ENCODE peak calls at places on chromosomes 3 and 15, in seven cellular contexts. L is cardiac muscle cell, I is fibroblast of lung, S is mucosa of descending colon, T is uterus, O is HepG2, F is GM23338. D is an unnamed sample. For H3K4me1, the result is how much of the 10 kb centered on the place peaks cover.

GRCh38 chr15:45499426-45499825 is 23.1 kb downstream of the SLC30A4 start:
- DNase-seq in L (no peak), I (peak), S (no peak), T (no peak), O (no peak), F (peak), D (no peak)

GRCh38 chr15:75696854-75697259 is 15.8 kb downstream of the CSPG4 start:
- DNase-seq in L (no peak), I (no peak), S (no peak), T (no peak), O (no peak), F (no peak), D (no peak)

GRCh38 chr3:41808152-41808551 is 153.8 kb downstream of the ULK4 start:
- DNase-seq in L (peak), I (peak), S (no peak), T (no peak), O (no peak), F (no peak), D (no peak)

GRCh38 chr3:143118630-143119008 is 952 bp upstream of the CHST2 start:
- DNase-seq in L (no peak), I (no peak), S (no peak), T (no peak), O (no peak), F (peak), D (no peak)

GRCh38 chr15:50506121-50506520 is 40.3 kb downstream of the USP50 start:
- DNase-seq in L (peak), I (no peak), S (no peak), T (no peak), O (peak), F (peak), D (peak)

GRCh38 chr3:63662500-63662899 is 10.0 kb downstream of the SNTN start:
- DNase-seq in L (peak), I (peak), S (no peak), T (no peak), O (peak), F (peak), D (no peak)

GRCh38 chr3:37904614-37905047 is 43.0 kb downstream of the CTDSPL start:
- DNase-seq in L (no peak), I (peak), S (no peak), T (no peak), O (no peak), F (no peak), D (no peak)

GRCh38 chr15:36347272-36347864 is 232.1 kb upstream of the CDIN1 start:
- DNase-seq in L (no peak), I (no peak), S (no peak), T (no peak), O (no peak), F (no peak), D (no peak)

GRCh38 chr15:43146187-43146586 is 12.8 kb downstream of the TMEM62 start:
- DNase-seq in L (no peak), I (no peak), S (no peak), T (no peak), O (no peak), F (no peak), D (no peak)

GRCh38 chr15:62874933-62875625 is 167.5 kb upstream of the TPM1 start:
- DNase-seq in L (peak), I (no peak), S (no peak), T (peak), O (no peak), F (no peak), D (no peak)

GRCh38 chr3:70120360-70120966 is 120.9 kb downstream of the SAMMSON start:
- DNase-seq in L (peak), I (peak), S (peak), T (no peak), O (peak), F (peak), D (peak)

GRCh38 chr15:37682304-37682703 is 252.1 kb upstream of the TMCO5A start:
- DNase-seq in L (no peak), I (peak), S (no peak), T (no peak), O (peak), F (peak), D (no peak)

GRCh38 chr15:60511351-60512157 is 32.6 kb upstream of the ICE2 start:
- DNase-seq in L (no peak), I (no peak), S (no peak), T (no peak), O (no peak), F (no peak), D (no peak)

GRCh38 chr3:138594935-138595259 is 837 bp upstream of the CEP70 start:
- DNase-seq in L (no peak), I (no peak), S (no peak), T (no peak), O (no peak), F (no peak), D (no peak)

GRCh38 chr3:45123841-45124269 is 22.3 kb downstream of the CDCP1 start:
- DNase-seq in L (no peak), I (peak), S (no peak), T (peak), O (no peak), F (no peak), D (no peak)

GRCh38 chr3:45123030-45123429 is 23.1 kb downstream of the CDCP1 start:
- DNase-seq in L (no peak), I (peak), S (no peak), T (peak), O (no peak), F (no peak), D (no peak)

GRCh38 chr3:45120615-45121158 is 25.5 kb downstream of the CDCP1 start:
- DNase-seq in L (no peak), I (no peak), S (no peak), T (no peak), O (peak), F (peak), D (no peak)

GRCh38 chr3:45118615-45119062 is 27.5 kb downstream of the CDCP1 start:
- DNase-seq in L (no peak), I (no peak), S (no peak), T (no peak), O (no peak), F (no peak), D (no peak)

GRCh38 chr3:45119824-45120614 is 26.2 kb downstream of the CDCP1 start:
- DNase-seq in L (no peak), I (no peak), S (no peak), T (no peak), O (peak), F (no peak), D (no peak)
- H3K4me1 ChIP-seq in L (under half), I (under half), S (half or more), T (under half), O (under half), F (under half), D (under half)

GRCh38 chr15:70795311-70795665 is 31.9 kb upstream of the UACA start:
- DNase-seq in L (no peak), I (peak), S (no peak), T (no peak), O (peak), F (no peak), D (no peak)
- H3K4me3 ChIP-seq in L (no peak), I (peak), S (no peak), T (no peak), O (no peak), F (no peak), D (no peak)

GRCh38 chr3:23236890-23237289 is 33.8 kb downstream of the UBE2E2 start:
- DNase-seq in L (no peak), I (no peak), S (no peak), T (no peak), O (no peak), F (no peak), D (no peak)
- TF ChIP-seq CTCF in L (no peak), I (no peak), S (no peak), T (no peak), O (no peak), F (no peak), D (no peak)

DNA sequence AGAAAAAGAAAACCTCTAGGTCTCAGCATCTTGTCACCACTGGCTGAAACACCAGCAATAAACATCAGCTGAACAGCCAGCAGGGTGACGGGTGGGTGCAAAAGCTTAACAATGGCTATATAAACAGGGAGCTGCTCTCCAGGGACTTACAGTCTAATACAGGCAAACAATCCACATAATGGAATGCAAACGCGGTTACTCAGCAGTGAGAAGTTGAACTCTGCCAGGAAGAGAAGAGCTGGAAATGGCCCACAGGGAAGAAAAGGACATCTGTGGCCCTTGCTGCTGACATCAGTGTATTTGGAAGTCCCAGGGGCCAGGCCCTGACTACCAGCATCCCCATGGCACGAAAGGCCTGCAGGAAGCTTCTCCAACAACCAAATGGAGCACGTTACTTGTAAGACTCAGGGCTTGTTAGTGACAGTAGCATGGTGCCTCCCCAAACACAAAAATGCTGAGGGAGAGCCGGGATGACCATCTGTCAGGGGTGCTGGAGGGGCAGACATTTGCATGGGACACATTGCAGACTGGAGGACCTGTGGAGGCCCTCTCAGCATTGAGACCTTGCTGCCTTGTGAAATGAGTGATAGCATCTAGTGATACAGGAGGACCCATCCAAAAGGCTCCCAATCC is 3.0 kb downstream of the HEG1 start:
- DNase-seq in L (no peak), I (peak), S (no peak), T (no peak), O (peak), F (peak), D (no peak)
- H3K4me1 ChIP-seq in L (half or more), I (under half), S (under half), T (under half), O (under half), F (half or more), D (under half)

DNA sequence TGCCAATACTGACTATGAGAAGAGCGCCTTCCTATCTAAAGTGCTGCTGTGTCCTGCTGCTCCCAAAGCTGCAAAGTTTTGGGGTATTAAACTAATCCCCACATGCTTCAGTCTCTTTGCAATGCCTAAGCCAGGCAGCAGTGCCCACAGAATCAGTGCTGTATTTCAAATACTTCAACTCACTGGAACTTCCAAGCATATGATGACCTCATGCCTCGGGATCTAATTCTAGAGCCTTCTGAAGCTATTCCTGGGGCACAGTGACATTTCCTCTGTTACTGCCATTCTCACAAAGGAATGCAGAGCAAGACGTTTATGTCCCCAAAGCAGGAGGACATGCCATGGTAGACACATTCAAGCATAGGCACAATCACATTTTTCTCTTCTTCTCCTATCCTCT is 78.5 kb downstream of the CD200 start:
- DNase-seq in L (no peak), I (no peak), S (no peak), T (no peak), O (no peak), F (no peak), D (no peak)
- H3K4me3 ChIP-seq in L (no peak), I (no peak), S (no peak), T (no peak), O (no peak), F (no peak), D (no peak)

GRCh38 chr3:147618636-147619035 is 209.5 kb downstream of the ZIC1 start:
- DNase-seq in L (peak), I (no peak), S (no peak), T (no peak), O (no peak), F (peak), D (no peak)

GRCh38 chr3:147614210-147614609 is 205.0 kb downstream of the ZIC1 start:
- DNase-seq in L (no peak), I (peak), S (no peak), T (no peak), O (no peak), F (no peak), D (no peak)

GRCh38 chr3:147619925-147620580 is 210.9 kb downstream of the ZIC1 start:
- DNase-seq in L (no peak), I (peak), S (no peak), T (no peak), O (no peak), F (no peak), D (no peak)

GRCh38 chr3:147613710-147614109 is 204.5 kb downstream of the ZIC1 start:
- DNase-seq in L (peak), I (no peak), S (no peak), T (no peak), O (no peak), F (no peak), D (no peak)

DNA sequence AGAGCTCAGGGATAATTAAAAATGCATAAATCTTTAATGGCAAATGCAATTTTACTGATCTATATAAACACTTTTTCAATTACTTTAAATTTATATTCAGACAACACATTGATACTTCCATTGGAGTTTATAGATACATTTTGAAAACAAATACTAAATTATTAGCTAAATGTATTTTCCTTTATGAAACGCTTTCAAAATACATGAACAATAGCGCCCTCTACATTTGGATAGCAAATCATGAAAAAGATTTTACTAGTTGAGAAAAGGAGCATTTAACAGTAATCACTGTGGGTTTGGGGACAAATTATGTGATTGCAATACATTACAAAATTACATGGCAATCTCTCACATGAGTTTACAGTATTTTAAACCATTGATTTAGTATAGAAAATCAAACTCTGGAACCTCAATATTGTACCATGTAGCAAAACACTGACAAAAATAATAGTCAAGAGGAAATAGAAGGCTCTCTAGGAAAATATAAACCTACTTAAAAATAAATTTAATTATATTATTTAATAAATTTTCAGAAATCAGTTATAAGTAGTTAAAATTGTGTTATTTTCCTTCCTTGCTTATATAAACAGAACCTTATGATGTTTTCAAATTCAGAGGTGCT is 207.9 kb downstream of the ZIC1 start:
- DNase-seq in L (peak), I (peak), S (no peak), T (no peak), O (peak), F (peak), D (no peak)
- TF ChIP-seq CTCF in L (peak), I (peak), S (no peak), T (no peak), O (peak), F (peak), D (peak)

GRCh38 chr15:39698444-39699390 is 83.9 kb downstream of the FSIP1 start:
- DNase-seq in L (no peak), I (no peak), S (no peak), T (no peak), O (no peak), F (no peak), D (peak)

GRCh38 chr15:39700301-39700700 is 82.3 kb downstream of the FSIP1 start:
- DNase-seq in L (no peak), I (no peak), S (no peak), T (no peak), O (no peak), F (no peak), D (no peak)

GRCh38 chr15:39695793-39696192 is 86.8 kb downstream of the FSIP1 start:
- DNase-seq in L (no peak), I (no peak), S (no peak), T (no peak), O (no peak), F (no peak), D (no peak)

GRCh38 chr15:39701988-39702387 is 80.7 kb downstream of the FSIP1 start:
- DNase-seq in L (no peak), I (no peak), S (no peak), T (no peak), O (no peak), F (no peak), D (no peak)

GRCh38 chr15:39699531-39700110 is 83.0 kb downstream of the FSIP1 start:
- DNase-seq in L (no peak), I (no peak), S (no peak), T (no peak), O (no peak), F (no peak), D (no peak)
- H3K4me1 ChIP-seq in L (under half), I (under half), S (under half), T (under half), O (under half), F (under half), D (under half)

D was measured in right lobe of liver.